ENCODE peak calls at places on chromosomes 7 and 10, in seven cellular contexts. One of them, this sample, is unnamed.

GRCh38 chr10:60031664-60032063 is 125.3 kb upstream of the CCDC6 start:
- DNase-seq in left ventricle myocardium inferior: no peak
- DNase-seq in lung: no peak
- DNase-seq in right lobe of liver: no peak
- DNase-seq in upper lobe of right lung: no peak
- DNase-seq in tibial nerve: peak
- DNase-seq in heart right ventricle: no peak
- DNase-seq in this sample: no peak

GRCh38 chr7:45176886-45177731 is 19.5 kb downstream of the RAMP3 start:
- DNase-seq in left ventricle myocardium inferior: no peak
- DNase-seq in lung: no peak
- DNase-seq in right lobe of liver: peak
- DNase-seq in upper lobe of right lung: peak
- DNase-seq in tibial nerve: no peak
- DNase-seq in heart right ventricle: no peak
- DNase-seq in this sample: no peak

GRCh38 chr10:73469579-73469978 is 26.2 kb downstream of the PPP3CB start:
- DNase-seq in left ventricle myocardium inferior: no peak
- DNase-seq in lung: no peak
- DNase-seq in right lobe of liver: no peak
- DNase-seq in upper lobe of right lung: no peak
- DNase-seq in tibial nerve: no peak
- DNase-seq in heart right ventricle: no peak
- DNase-seq in this sample: no peak

GRCh38 chr7:81244213-81244612 is 325.4 kb upstream of the SEMA3C start:
- DNase-seq in left ventricle myocardium inferior: no peak
- DNase-seq in lung: no peak
- DNase-seq in right lobe of liver: no peak
- DNase-seq in upper lobe of right lung: no peak
- DNase-seq in tibial nerve: no peak
- DNase-seq in heart right ventricle: no peak
- DNase-seq in this sample: no peak

GRCh38 chr10:78977761-78978305 is 90.9 kb upstream of the ZMIZ1 start:
- DNase-seq in left ventricle myocardium inferior: no peak
- DNase-seq in lung: peak
- DNase-seq in right lobe of liver: peak
- DNase-seq in upper lobe of right lung: peak
- DNase-seq in tibial nerve: peak
- DNase-seq in heart right ventricle: no peak
- DNase-seq in this sample: peak

GRCh38 chr10:13450078-13450477 is 78.7 kb downstream of the BEND7 start:
- DNase-seq in left ventricle myocardium inferior: no peak
- DNase-seq in lung: no peak
- DNase-seq in right lobe of liver: no peak
- DNase-seq in upper lobe of right lung: no peak
- DNase-seq in tibial nerve: no peak
- DNase-seq in heart right ventricle: no peak
- DNase-seq in this sample: no peak

GRCh38 chr7:29035044-29035740 is 77.1 kb upstream of the TRIL start:
- DNase-seq in left ventricle myocardium inferior: no peak
- DNase-seq in lung: no peak
- DNase-seq in right lobe of liver: no peak
- DNase-seq in upper lobe of right lung: no peak
- DNase-seq in tibial nerve: no peak
- DNase-seq in heart right ventricle: no peak
- DNase-seq in this sample: no peak

GRCh38 chr10:73003822-73004221 is 49.2 kb upstream of the PLA2G12B start:
- DNase-seq in left ventricle myocardium inferior: no peak
- DNase-seq in lung: no peak
- DNase-seq in right lobe of liver: no peak
- DNase-seq in upper lobe of right lung: no peak
- DNase-seq in tibial nerve: no peak
- DNase-seq in heart right ventricle: no peak
- DNase-seq in this sample: no peak

GRCh38 chr7:39493929-39494328 is 72.3 kb upstream of the YAE1 start:
- DNase-seq in left ventricle myocardium inferior: no peak
- DNase-seq in lung: no peak
- DNase-seq in right lobe of liver: no peak
- DNase-seq in upper lobe of right lung: no peak
- DNase-seq in tibial nerve: no peak
- DNase-seq in heart right ventricle: no peak
- DNase-seq in this sample: no peak

GRCh38 chr10:82282782-82283456 is 407.9 kb downstream of the NRG3 start:
- DNase-seq in left ventricle myocardium inferior: no peak
- DNase-seq in lung: no peak
- DNase-seq in right lobe of liver: no peak
- DNase-seq in upper lobe of right lung: no peak
- DNase-seq in tibial nerve: no peak
- DNase-seq in heart right ventricle: no peak
- DNase-seq in this sample: no peak

GRCh38 chr10:116216676-116217075 is 56.3 kb downstream of the GFRA1 start:
- DNase-seq in left ventricle myocardium inferior: no peak
- DNase-seq in lung: no peak
- DNase-seq in right lobe of liver: peak
- DNase-seq in upper lobe of right lung: no peak
- DNase-seq in tibial nerve: no peak
- DNase-seq in heart right ventricle: no peak
- DNase-seq in this sample: no peak

GRCh38 chr10:111821876-111822275 is 361.7 kb downstream of the GPAM start:
- DNase-seq in left ventricle myocardium inferior: no peak
- DNase-seq in lung: no peak
- DNase-seq in right lobe of liver: no peak
- DNase-seq in upper lobe of right lung: no peak
- DNase-seq in tibial nerve: no peak
- DNase-seq in heart right ventricle: no peak
- DNase-seq in this sample: no peak

GRCh38 chr10:125089486-125089885 is 70.9 kb downstream of the CTBP2 start:
- DNase-seq in left ventricle myocardium inferior: no peak
- DNase-seq in lung: no peak
- DNase-seq in right lobe of liver: no peak
- DNase-seq in upper lobe of right lung: no peak
- DNase-seq in tibial nerve: no peak
- DNase-seq in heart right ventricle: no peak
- DNase-seq in this sample: no peak

GRCh38 chr10:6461961-6462360 is 118.1 kb downstream of the PRKCQ start:
- DNase-seq in left ventricle myocardium inferior: no peak
- DNase-seq in lung: no peak
- DNase-seq in right lobe of liver: no peak
- DNase-seq in upper lobe of right lung: no peak
- DNase-seq in tibial nerve: no peak
- DNase-seq in heart right ventricle: no peak
- DNase-seq in this sample: no peak

GRCh38 chr10:646118-646524 is 43.3 kb downstream of the DIP2C start:
- DNase-seq in left ventricle myocardium inferior: no peak
- DNase-seq in lung: no peak
- DNase-seq in right lobe of liver: no peak
- DNase-seq in upper lobe of right lung: peak
- DNase-seq in tibial nerve: no peak
- DNase-seq in heart right ventricle: no peak
- DNase-seq in this sample: no peak

GRCh38 chr10:17533731-17534130 is 79.3 kb upstream of the ST8SIA6 start:
- DNase-seq in left ventricle myocardium inferior: no peak
- DNase-seq in lung: no peak
- DNase-seq in right lobe of liver: no peak
- DNase-seq in upper lobe of right lung: no peak
- DNase-seq in tibial nerve: no peak
- DNase-seq in heart right ventricle: no peak
- DNase-seq in this sample: no peak

GRCh38 chr10:52443419-52444388 is 129.6 kb downstream of the DKK1 start:
- DNase-seq in left ventricle myocardium inferior: no peak
- DNase-seq in lung: no peak
- DNase-seq in right lobe of liver: no peak
- DNase-seq in upper lobe of right lung: no peak
- DNase-seq in tibial nerve: no peak
- DNase-seq in heart right ventricle: no peak
- DNase-seq in this sample: no peak

GRCh38 chr7:147096629-147097028 is 980.0 kb downstream of the CNTNAP2 start:
- DNase-seq in left ventricle myocardium inferior: no peak
- DNase-seq in lung: no peak
- DNase-seq in right lobe of liver: no peak
- DNase-seq in upper lobe of right lung: no peak
- DNase-seq in tibial nerve: no peak
- DNase-seq in heart right ventricle: no peak
- DNase-seq in this sample: no peak

GRCh38 chr10:131094406-131095108 is 217.0 kb downstream of the TCERG1L start:
- DNase-seq in left ventricle myocardium inferior: no peak
- DNase-seq in lung: no peak
- DNase-seq in right lobe of liver: no peak
- DNase-seq in upper lobe of right lung: no peak
- DNase-seq in tibial nerve: peak
- DNase-seq in heart right ventricle: no peak
- DNase-seq in this sample: no peak
- H3K27ac ChIP-seq in left ventricle myocardium inferior: no peak
- H3K27ac ChIP-seq in lung: no peak
- H3K27ac ChIP-seq in right lobe of liver: no peak
- H3K27ac ChIP-seq in upper lobe of right lung: no peak
- H3K27ac ChIP-seq in tibial nerve: no peak
- H3K27ac ChIP-seq in heart right ventricle: no peak
- H3K27ac ChIP-seq in this sample: peak

GRCh38 chr7:27128776-27129728 is 1.5 kb downstream of the HOXA4 start:
- DNase-seq in left ventricle myocardium inferior: no peak
- DNase-seq in lung: no peak
- DNase-seq in right lobe of liver: no peak
- DNase-seq in upper lobe of right lung: no peak
- DNase-seq in tibial nerve: no peak
- DNase-seq in heart right ventricle: no peak
- DNase-seq in this sample: no peak

GRCh38 chr7:27131390-27131819 is 848 bp upstream of the HOXA4 start:
- DNase-seq in left ventricle myocardium inferior: no peak
- DNase-seq in lung: no peak
- DNase-seq in right lobe of liver: no peak
- DNase-seq in upper lobe of right lung: no peak
- DNase-seq in tibial nerve: no peak
- DNase-seq in heart right ventricle: no peak
- DNase-seq in this sample: peak

GRCh38 chr7:27128034-27128433 is 2.5 kb downstream of the HOXA4 start:
- DNase-seq in left ventricle myocardium inferior: no peak
- DNase-seq in lung: no peak
- DNase-seq in right lobe of liver: no peak
- DNase-seq in upper lobe of right lung: no peak
- DNase-seq in tibial nerve: no peak
- DNase-seq in heart right ventricle: no peak
- DNase-seq in this sample: no peak

GRCh38 chr7:27130540-27131389 is at the start of gene HOXA4:
- DNase-seq in left ventricle myocardium inferior: peak
- DNase-seq in lung: peak
- DNase-seq in right lobe of liver: peak
- DNase-seq in upper lobe of right lung: peak
- DNase-seq in tibial nerve: peak
- DNase-seq in heart right ventricle: peak
- DNase-seq in this sample: peak

DNA sequence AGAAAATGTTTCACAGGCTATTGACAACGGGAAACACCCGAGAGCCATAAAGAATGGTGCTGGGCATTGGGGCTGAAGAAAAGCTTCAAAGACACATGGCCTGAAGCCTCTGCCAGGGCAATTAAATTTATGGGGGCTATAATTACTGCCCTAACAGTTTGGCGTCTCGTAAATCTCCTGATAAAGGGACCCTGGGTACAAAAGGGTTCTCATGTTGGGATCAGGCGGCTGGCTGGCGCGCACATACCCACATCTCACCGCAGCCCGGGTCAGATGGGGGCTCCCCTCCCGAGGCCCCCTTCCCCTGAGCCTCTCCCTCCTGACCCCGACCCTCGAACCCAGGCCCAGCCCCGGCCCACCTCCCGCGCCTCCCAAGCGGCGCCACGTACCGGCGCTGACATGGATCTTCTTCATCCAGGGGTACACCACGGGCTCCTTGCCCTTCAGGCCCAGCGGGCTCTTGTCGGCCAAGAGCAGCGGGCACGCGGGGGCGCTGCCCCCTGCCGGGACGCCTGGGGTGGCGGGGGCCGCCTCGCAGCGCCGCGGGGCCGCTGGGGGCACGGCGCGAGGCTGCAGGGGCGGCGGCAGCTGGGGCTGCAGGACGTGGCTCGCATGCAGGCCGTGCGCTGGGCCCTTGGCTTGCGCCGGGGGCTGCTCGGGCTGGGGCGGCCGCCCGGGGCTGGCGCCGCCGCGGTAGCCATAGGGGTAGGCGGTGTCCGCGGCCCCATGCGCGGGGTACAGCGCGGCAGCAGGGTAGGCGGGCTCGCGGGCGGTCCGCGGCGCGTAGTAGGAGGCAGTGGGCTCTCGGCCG is 623 bp downstream of the HOXA4 start:
- DNase-seq in left ventricle myocardium inferior: no peak
- DNase-seq in lung: no peak
- DNase-seq in right lobe of liver: no peak
- DNase-seq in upper lobe of right lung: peak
- DNase-seq in tibial nerve: no peak
- DNase-seq in heart right ventricle: no peak
- DNase-seq in this sample: peak
- H3K4me3 ChIP-seq in left ventricle myocardium inferior: peak
- H3K4me3 ChIP-seq in lung: peak
- H3K4me3 ChIP-seq in right lobe of liver: peak
- H3K4me3 ChIP-seq in upper lobe of right lung: peak
- H3K4me3 ChIP-seq in tibial nerve: peak
- H3K4me3 ChIP-seq in heart right ventricle: peak
- H3K4me3 ChIP-seq in this sample: peak

DNA sequence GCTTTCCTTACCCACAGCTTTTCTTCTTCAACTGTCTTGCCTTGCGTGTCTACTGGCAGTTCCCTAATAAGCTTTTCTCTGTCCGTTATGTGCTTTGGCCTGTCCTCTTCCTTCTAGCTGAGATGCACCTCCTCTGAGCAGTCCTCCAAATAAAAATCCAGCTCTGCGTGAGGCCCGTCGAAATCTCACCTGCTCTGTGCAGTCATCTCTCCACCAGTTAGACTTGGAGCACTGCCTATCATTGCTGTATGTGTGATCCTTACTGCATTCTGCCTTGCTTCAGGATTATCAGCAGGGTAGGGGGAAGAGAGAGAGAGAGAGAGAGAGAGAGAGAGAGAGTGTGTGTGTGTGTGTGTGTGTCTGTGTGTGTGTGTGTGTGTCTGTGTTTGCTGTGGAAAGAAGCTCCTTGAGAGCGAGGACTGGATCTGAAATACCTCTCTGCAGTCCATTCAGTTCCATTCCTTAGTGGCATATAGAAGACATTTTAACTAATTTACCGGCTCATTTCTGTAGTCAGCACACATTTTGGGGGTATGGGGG is 129.4 kb downstream of the CCNY start:
- DNase-seq in left ventricle myocardium inferior: no peak
- DNase-seq in lung: no peak
- DNase-seq in right lobe of liver: no peak
- DNase-seq in upper lobe of right lung: no peak
- DNase-seq in tibial nerve: no peak
- DNase-seq in heart right ventricle: no peak
- DNase-seq in this sample: no peak
- H3K27ac ChIP-seq in left ventricle myocardium inferior: peak
- H3K27ac ChIP-seq in lung: no peak
- H3K27ac ChIP-seq in right lobe of liver: no peak
- H3K27ac ChIP-seq in upper lobe of right lung: no peak
- H3K27ac ChIP-seq in tibial nerve: no peak
- H3K27ac ChIP-seq in heart right ventricle: no peak
- H3K27ac ChIP-seq in this sample: no peak

DNA sequence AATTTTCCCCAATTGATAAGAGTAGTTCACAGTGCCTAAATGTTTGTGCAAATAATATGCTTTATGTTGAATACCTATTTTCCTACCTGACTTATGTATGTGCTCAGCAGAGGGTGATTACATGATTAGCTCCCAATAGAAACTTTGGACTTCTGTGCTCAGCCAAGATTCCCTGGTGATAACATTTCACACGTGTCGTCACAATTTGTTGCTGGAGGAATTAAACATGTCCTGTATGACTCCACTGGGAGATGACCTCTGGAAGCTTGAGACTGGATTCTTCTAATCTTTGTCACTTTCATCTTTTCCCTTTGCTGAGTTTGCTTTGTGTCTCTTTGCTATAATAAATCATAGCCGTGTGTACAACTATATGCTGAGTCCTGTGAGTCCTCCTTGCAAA is 120.9 kb upstream of the LRRTM3 start:
- DNase-seq in left ventricle myocardium inferior: no peak
- DNase-seq in lung: no peak
- DNase-seq in right lobe of liver: no peak
- DNase-seq in upper lobe of right lung: no peak
- DNase-seq in tibial nerve: no peak
- DNase-seq in heart right ventricle: no peak
- DNase-seq in this sample: no peak
- H3K4me3 ChIP-seq in left ventricle myocardium inferior: no peak
- H3K4me3 ChIP-seq in lung: no peak
- H3K4me3 ChIP-seq in right lobe of liver: no peak
- H3K4me3 ChIP-seq in upper lobe of right lung: no peak
- H3K4me3 ChIP-seq in tibial nerve: no peak
- H3K4me3 ChIP-seq in heart right ventricle: no peak
- H3K4me3 ChIP-seq in this sample: no peak

This sample was measured in breast epithelium.